ENCODE peak calls at places on chromosomes 7 and 10, in five cellular contexts. One of them, this sample, is unnamed. For H3K4me1, the result is how much of the 10 kb centered on the place peaks cover.

GRCh38 chr10:114632869-114633715 is 25.0 kb downstream of the ABLIM1 start:
- DNase-seq in mucosa of descending colon: no peak
- DNase-seq in heart right ventricle: no peak
- DNase-seq in right lobe of liver: no peak
- DNase-seq in GM23338: no peak
- DNase-seq in this sample: peak

GRCh38 chr10:19683326-19683725 is 132.9 kb upstream of the PLXDC2 start:
- DNase-seq in mucosa of descending colon: no peak
- DNase-seq in heart right ventricle: no peak
- DNase-seq in right lobe of liver: no peak
- DNase-seq in GM23338: no peak
- DNase-seq in this sample: no peak

GRCh38 chr10:133158756-133159610 is 1.0 kb upstream of the KNDC1 start:
- DNase-seq in mucosa of descending colon: no peak
- DNase-seq in heart right ventricle: no peak
- DNase-seq in right lobe of liver: peak
- DNase-seq in GM23338: peak
- DNase-seq in this sample: no peak

GRCh38 chr7:22571776-22572175 is 71.8 kb upstream of the STEAP1B start:
- DNase-seq in mucosa of descending colon: no peak
- DNase-seq in heart right ventricle: no peak
- DNase-seq in right lobe of liver: no peak
- DNase-seq in GM23338: no peak
- DNase-seq in this sample: no peak

GRCh38 chr7:29970158-29970557 is 19.4 kb downstream of the SCRN1 start:
- DNase-seq in mucosa of descending colon: no peak
- DNase-seq in heart right ventricle: no peak
- DNase-seq in right lobe of liver: no peak
- DNase-seq in GM23338: no peak
- DNase-seq in this sample: no peak

GRCh38 chr7:37728747-37729146 is 45.2 kb downstream of the GPR141 start:
- DNase-seq in mucosa of descending colon: no peak
- DNase-seq in heart right ventricle: no peak
- DNase-seq in right lobe of liver: no peak
- DNase-seq in GM23338: no peak
- DNase-seq in this sample: no peak

GRCh38 chr10:126397166-126397565 is 8.9 kb upstream of the ADAM12 start:
- DNase-seq in mucosa of descending colon: no peak
- DNase-seq in heart right ventricle: no peak
- DNase-seq in right lobe of liver: no peak
- DNase-seq in GM23338: no peak
- DNase-seq in this sample: no peak

GRCh38 chr7:13181221-13181620 is 493.8 kb downstream of the ARL4A start:
- DNase-seq in mucosa of descending colon: no peak
- DNase-seq in heart right ventricle: no peak
- DNase-seq in right lobe of liver: no peak
- DNase-seq in GM23338: no peak
- DNase-seq in this sample: no peak

GRCh38 chr10:30059209-30060107 is at the start of gene JCAD:
- DNase-seq in mucosa of descending colon: peak
- DNase-seq in heart right ventricle: peak
- DNase-seq in right lobe of liver: peak
- DNase-seq in GM23338: peak
- DNase-seq in this sample: peak

GRCh38 chr7:30224511-30225031 is 59.8 kb upstream of the ZNRF2 start:
- DNase-seq in mucosa of descending colon: no peak
- DNase-seq in heart right ventricle: no peak
- DNase-seq in right lobe of liver: no peak
- DNase-seq in GM23338: no peak
- DNase-seq in this sample: no peak

GRCh38 chr7:102125127-102125561 is 161.5 kb upstream of the SH2B2 start:
- DNase-seq in mucosa of descending colon: peak
- DNase-seq in heart right ventricle: peak
- DNase-seq in right lobe of liver: no peak
- DNase-seq in GM23338: peak
- DNase-seq in this sample: peak

GRCh38 chr7:128715079-128715478 is 24.1 kb upstream of the CALU start:
- DNase-seq in mucosa of descending colon: no peak
- DNase-seq in heart right ventricle: no peak
- DNase-seq in right lobe of liver: no peak
- DNase-seq in GM23338: no peak
- DNase-seq in this sample: no peak

GRCh38 chr7:41189866-41190265 is 513.0 kb downstream of the INHBA start:
- DNase-seq in mucosa of descending colon: no peak
- DNase-seq in heart right ventricle: no peak
- DNase-seq in right lobe of liver: no peak
- DNase-seq in GM23338: no peak
- DNase-seq in this sample: no peak

GRCh38 chr7:34165927-34166550 is 260.7 kb downstream of the BMPER start:
- DNase-seq in mucosa of descending colon: peak
- DNase-seq in heart right ventricle: no peak
- DNase-seq in right lobe of liver: no peak
- DNase-seq in GM23338: peak
- DNase-seq in this sample: no peak

GRCh38 chr10:101132636-101133473 is 1.8 kb downstream of the TLX1 start:
- DNase-seq in mucosa of descending colon: no peak
- DNase-seq in heart right ventricle: no peak
- DNase-seq in right lobe of liver: no peak
- DNase-seq in GM23338: no peak
- DNase-seq in this sample: no peak
- H3K4me1 ChIP-seq in mucosa of descending colon: under half
- H3K4me1 ChIP-seq in heart right ventricle: under half
- H3K4me1 ChIP-seq in right lobe of liver: under half
- H3K4me1 ChIP-seq in GM23338: under half
- H3K4me1 ChIP-seq in this sample: under half

GRCh38 chr7:1050254-1050906 is 6.0 kb downstream of the GPR146 start:
- DNase-seq in mucosa of descending colon: no peak
- DNase-seq in heart right ventricle: no peak
- DNase-seq in right lobe of liver: no peak
- DNase-seq in GM23338: no peak
- DNase-seq in this sample: peak
- H3K4me3 ChIP-seq in mucosa of descending colon: no peak
- H3K4me3 ChIP-seq in heart right ventricle: no peak
- H3K4me3 ChIP-seq in right lobe of liver: no peak
- H3K4me3 ChIP-seq in GM23338: no peak
- H3K4me3 ChIP-seq in this sample: no peak

GRCh38 chr10:32951111-32951510 is 6.9 kb downstream of the ITGB1 start:
- DNase-seq in mucosa of descending colon: no peak
- DNase-seq in heart right ventricle: no peak
- DNase-seq in right lobe of liver: no peak
- DNase-seq in GM23338: no peak
- DNase-seq in this sample: no peak
- H3K4me1 ChIP-seq in mucosa of descending colon: under half
- H3K4me1 ChIP-seq in heart right ventricle: half or more
- H3K4me1 ChIP-seq in right lobe of liver: under half
- H3K4me1 ChIP-seq in GM23338: half or more
- H3K4me1 ChIP-seq in this sample: under half

DNA sequence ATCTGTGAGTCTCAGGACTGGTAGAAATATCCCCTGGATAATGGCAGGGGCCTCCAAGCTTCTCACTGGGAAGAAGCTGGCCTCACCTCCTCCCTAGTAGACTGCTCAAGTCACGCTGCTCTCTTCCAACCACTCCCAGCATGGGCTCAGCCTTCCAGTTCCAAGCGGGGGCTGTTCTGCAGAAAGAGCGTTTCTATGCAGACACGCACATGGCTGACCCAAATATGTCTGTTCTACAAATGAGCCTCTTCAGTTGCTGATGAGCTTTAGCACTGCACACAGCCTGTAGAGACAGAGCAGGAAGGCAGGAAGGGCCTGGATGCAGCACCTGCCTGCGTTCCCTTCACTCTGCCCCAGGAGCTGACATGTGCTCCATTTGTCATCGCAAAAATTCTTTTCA is 523.9 kb upstream of the MGMT start:
- DNase-seq in mucosa of descending colon: no peak
- DNase-seq in heart right ventricle: no peak
- DNase-seq in right lobe of liver: no peak
- DNase-seq in GM23338: no peak
- DNase-seq in this sample: no peak
- H3K4me3 ChIP-seq in mucosa of descending colon: no peak
- H3K4me3 ChIP-seq in heart right ventricle: no peak
- H3K4me3 ChIP-seq in right lobe of liver: no peak
- H3K4me3 ChIP-seq in GM23338: no peak
- H3K4me3 ChIP-seq in this sample: no peak

GRCh38 chr7:47570649-47571050 is 11.3 kb downstream of the TNS3 start:
- DNase-seq in mucosa of descending colon: no peak
- DNase-seq in heart right ventricle: no peak
- DNase-seq in right lobe of liver: no peak
- DNase-seq in GM23338: no peak
- DNase-seq in this sample: no peak

GRCh38 chr7:47571355-47572100 is 10.4 kb downstream of the TNS3 start:
- DNase-seq in mucosa of descending colon: peak
- DNase-seq in heart right ventricle: peak
- DNase-seq in right lobe of liver: peak
- DNase-seq in GM23338: no peak
- DNase-seq in this sample: peak

GRCh38 chr7:47573758-47574472 is 8.0 kb downstream of the TNS3 start:
- DNase-seq in mucosa of descending colon: peak
- DNase-seq in heart right ventricle: no peak
- DNase-seq in right lobe of liver: peak
- DNase-seq in GM23338: no peak
- DNase-seq in this sample: no peak

GRCh38 chr7:47572939-47573757 is 8.8 kb downstream of the TNS3 start:
- DNase-seq in mucosa of descending colon: no peak
- DNase-seq in heart right ventricle: no peak
- DNase-seq in right lobe of liver: no peak
- DNase-seq in GM23338: peak
- DNase-seq in this sample: no peak

DNA sequence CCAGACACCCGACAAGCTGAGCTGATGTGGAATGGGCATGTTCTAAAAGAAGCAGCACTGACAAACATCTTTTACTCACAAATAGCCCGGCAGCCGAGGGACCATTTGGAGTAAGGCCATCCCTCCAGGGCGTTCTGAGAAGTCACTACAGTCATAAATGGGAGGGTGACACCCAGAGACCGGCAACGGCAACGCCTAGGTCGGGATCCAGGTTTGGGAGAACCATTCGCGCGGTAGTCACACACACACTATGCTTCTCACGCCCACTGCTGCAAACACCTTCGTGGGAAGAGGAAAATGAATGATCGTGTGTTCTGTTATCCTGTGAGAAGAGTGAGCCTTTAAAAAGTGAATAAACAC is 9.8 kb downstream of the TNS3 start:
- DNase-seq in mucosa of descending colon: peak
- DNase-seq in heart right ventricle: peak
- DNase-seq in right lobe of liver: peak
- DNase-seq in GM23338: no peak
- DNase-seq in this sample: no peak
- H3K4me1 ChIP-seq in mucosa of descending colon: half or more
- H3K4me1 ChIP-seq in heart right ventricle: under half
- H3K4me1 ChIP-seq in right lobe of liver: under half
- H3K4me1 ChIP-seq in GM23338: under half
- H3K4me1 ChIP-seq in this sample: under half

GRCh38 chr10:75763652-75764051 is 332.2 kb downstream of the LRMDA start:
- DNase-seq in mucosa of descending colon: no peak
- DNase-seq in heart right ventricle: no peak
- DNase-seq in right lobe of liver: no peak
- DNase-seq in GM23338: no peak
- DNase-seq in this sample: no peak
- H3K4me3 ChIP-seq in mucosa of descending colon: no peak
- H3K4me3 ChIP-seq in heart right ventricle: no peak
- H3K4me3 ChIP-seq in right lobe of liver: no peak
- H3K4me3 ChIP-seq in GM23338: no peak
- H3K4me3 ChIP-seq in this sample: no peak

DNA sequence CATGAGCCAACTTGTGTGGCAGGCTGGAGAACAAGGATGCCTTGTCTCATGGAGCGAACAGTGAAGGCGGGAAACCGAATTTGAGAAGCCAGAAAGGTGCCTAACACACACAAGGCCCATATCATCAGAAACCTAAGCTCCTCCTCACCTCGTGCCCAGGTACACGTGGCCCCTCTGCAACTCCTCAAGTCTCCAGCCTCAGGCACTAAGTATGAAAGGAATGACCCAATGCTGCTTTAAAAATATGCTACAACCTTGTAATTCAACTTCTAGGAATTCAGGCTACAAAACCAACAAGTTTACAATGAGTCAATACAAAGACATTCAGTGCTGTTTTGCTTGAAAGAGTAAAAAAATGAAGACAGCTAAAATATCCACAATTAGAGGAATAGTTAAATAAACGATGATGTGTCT is 95.7 kb downstream of the CDK6 start:
- DNase-seq in mucosa of descending colon: no peak
- DNase-seq in heart right ventricle: no peak
- DNase-seq in right lobe of liver: no peak
- DNase-seq in GM23338: peak
- DNase-seq in this sample: no peak
- H3K4me1 ChIP-seq in mucosa of descending colon: under half
- H3K4me1 ChIP-seq in heart right ventricle: under half
- H3K4me1 ChIP-seq in right lobe of liver: under half
- H3K4me1 ChIP-seq in GM23338: under half
- H3K4me1 ChIP-seq in this sample: under half

GRCh38 chr10:20879136-20879535 is 18.0 kb downstream of the NEBL start:
- DNase-seq in mucosa of descending colon: peak
- DNase-seq in heart right ventricle: no peak
- DNase-seq in right lobe of liver: no peak
- DNase-seq in GM23338: no peak
- DNase-seq in this sample: no peak
- H3K4me3 ChIP-seq in mucosa of descending colon: no peak
- H3K4me3 ChIP-seq in heart right ventricle: no peak
- H3K4me3 ChIP-seq in right lobe of liver: no peak
- H3K4me3 ChIP-seq in GM23338: no peak
- H3K4me3 ChIP-seq in this sample: no peak

GRCh38 chr7:122438001-122438400 is 133.5 kb upstream of the FEZF1 start:
- DNase-seq in mucosa of descending colon: no peak
- DNase-seq in heart right ventricle: no peak
- DNase-seq in right lobe of liver: no peak
- DNase-seq in GM23338: peak
- DNase-seq in this sample: no peak
- H3K4me1 ChIP-seq in mucosa of descending colon: under half
- H3K4me1 ChIP-seq in heart right ventricle: under half
- H3K4me1 ChIP-seq in right lobe of liver: under half
- H3K4me1 ChIP-seq in GM23338: half or more
- H3K4me1 ChIP-seq in this sample: under half

GRCh38 chr10:62238880-62239279 is 29.8 kb downstream of the RTKN2 start:
- DNase-seq in mucosa of descending colon: no peak
- DNase-seq in heart right ventricle: no peak
- DNase-seq in right lobe of liver: no peak
- DNase-seq in GM23338: no peak
- DNase-seq in this sample: no peak

GRCh38 chr10:62239994-62240393 is 28.6 kb downstream of the RTKN2 start:
- DNase-seq in mucosa of descending colon: no peak
- DNase-seq in heart right ventricle: no peak
- DNase-seq in right lobe of liver: no peak
- DNase-seq in GM23338: no peak
- DNase-seq in this sample: no peak

GRCh38 chr10:62244785-62245595 is 23.7 kb downstream of the RTKN2 start:
- DNase-seq in mucosa of descending colon: peak
- DNase-seq in heart right ventricle: no peak
- DNase-seq in right lobe of liver: no peak
- DNase-seq in GM23338: peak
- DNase-seq in this sample: no peak

GRCh38 chr10:62244088-62244487 is 24.6 kb downstream of the RTKN2 start:
- DNase-seq in mucosa of descending colon: no peak
- DNase-seq in heart right ventricle: no peak
- DNase-seq in right lobe of liver: no peak
- DNase-seq in GM23338: no peak
- DNase-seq in this sample: no peak

GRCh38 chr10:62243647-62243997 is 25.0 kb downstream of the RTKN2 start:
- DNase-seq in mucosa of descending colon: no peak
- DNase-seq in heart right ventricle: no peak
- DNase-seq in right lobe of liver: no peak
- DNase-seq in GM23338: no peak
- DNase-seq in this sample: no peak
- H3K4me3 ChIP-seq in mucosa of descending colon: no peak
- H3K4me3 ChIP-seq in heart right ventricle: peak
- H3K4me3 ChIP-seq in right lobe of liver: no peak
- H3K4me3 ChIP-seq in GM23338: no peak
- H3K4me3 ChIP-seq in this sample: no peak

This sample was measured in aorta.